ENCODE peak calls at places on chromosome 20, in five cellular contexts. Y, M, U, P and V are unnamed samples.

GRCh38 chr20:61731363-61732181 is 334.1 kb downstream of the TAF4 start:
- DNase-seq in Y (no peak), M (no peak), U (peak), P (peak), V (peak)

GRCh38 chr20:15842872-15843271 is 730.4 kb downstream of the KIF16B start:
- DNase-seq in Y (no peak), M (no peak), U (no peak), P (no peak), V (no peak)

GRCh38 chr20:1832634-1833033 is 62.6 kb upstream of the SIRPA start:
- DNase-seq in Y (no peak), M (no peak), U (no peak), P (no peak), V (no peak)

GRCh38 chr20:47204008-47204745 is 152.3 kb downstream of the ZMYND8 start:
- DNase-seq in Y (peak), M (no peak), U (peak), P (no peak), V (peak)

GRCh38 chr20:23042270-23042669 is 7.2 kb downstream of the SSTR4 start:
- DNase-seq in Y (no peak), M (no peak), U (no peak), P (no peak), V (no peak)

GRCh38 chr20:58875541-58876134 is 23.1 kb downstream of the GNAS start:
- DNase-seq in Y (no peak), M (no peak), U (no peak), P (no peak), V (no peak)

GRCh38 chr20:43185901-43186300 is 3.8 kb downstream of the PTPRT start:
- DNase-seq in Y (no peak), M (no peak), U (no peak), P (no peak), V (no peak)

GRCh38 chr20:906703-907102 is 9.4 kb downstream of the ANGPT4 start:
- DNase-seq in Y (no peak), M (no peak), U (no peak), P (no peak), V (no peak)

GRCh38 chr20:11553603-11554002 is 364.1 kb upstream of the BTBD3 start:
- DNase-seq in Y (no peak), M (no peak), U (peak), P (no peak), V (peak)

GRCh38 chr20:5696011-5696559 is 54.1 kb upstream of the SHLD1 start:
- DNase-seq in Y (peak), M (no peak), U (peak), P (peak), V (peak)

GRCh38 chr20:61559706-61560315 is 307.8 kb downstream of the CDH4 start:
- DNase-seq in Y (no peak), M (no peak), U (no peak), P (no peak), V (no peak)

GRCh38 chr20:54535045-54535444 is 59.7 kb downstream of the DOK5 start:
- DNase-seq in Y (no peak), M (no peak), U (peak), P (no peak), V (no peak)

GRCh38 chr20:21272279-21272678 is 30.9 kb upstream of the XRN2 start:
- DNase-seq in Y (no peak), M (no peak), U (no peak), P (no peak), V (peak)

GRCh38 chr20:18645196-18645745 is 57.4 kb downstream of the DTD1 start:
- DNase-seq in Y (no peak), M (no peak), U (peak), P (no peak), V (no peak)

GRCh38 chr20:18056174-18057105 is 1.3 kb downstream of the OVOL2 start:
- DNase-seq in Y (peak), M (no peak), U (peak), P (no peak), V (peak)